ENCODE peak calls at places on chromosomes 16 and 17, in seven cellular contexts. Q is kidney epithelial cell, X is HT-29, R is Calu3, F is left colon, T is brain pericyte, M is NCI-H524. V is an unnamed sample.

GRCh38 chr17:77186141-77186604 is 45.4 kb downstream of the SEC14L1 start:
- DNase-seq in T (no peak), X (no peak), M (peak), F (no peak), Q (no peak), R (no peak), V (no peak)

GRCh38 chr17:19000531-19001011 is 4.0 kb downstream of the FAM83G start:
- DNase-seq in Q (no peak), M (no peak), R (no peak), F (no peak), X (no peak), T (no peak), V (peak)

GRCh38 chr17:336110-337021 is 16.2 kb downstream of the RPH3AL start:
- DNase-seq in T (no peak), X (peak), R (no peak), F (peak), Q (no peak), M (peak), V (peak)

GRCh38 chr17:2337152-2337810 is at the start of gene SGSM2:
- DNase-seq in F (peak), X (no peak), R (peak), M (no peak), T (no peak), Q (no peak), V (peak)

GRCh38 chr16:84446086-84446485 is 58.4 kb downstream of the MEAK7 start:
- DNase-seq in M (no peak), Q (no peak), R (no peak), X (no peak), T (no peak), F (no peak), V (peak)

GRCh38 chr17:39636927-39637736 is at the start of gene STARD3:
- DNase-seq in X (peak), M (peak), F (peak), R (no peak), T (no peak), Q (peak), V (peak)

GRCh38 chr17:80068301-80069160 is 32.1 kb downstream of the CCDC40 start:
- DNase-seq in F (no peak), T (no peak), Q (peak), X (peak), R (peak), M (no peak), V (peak)

GRCh38 chr17:64964796-64965195 is 45.5 kb upstream of the LRRC37A3 start:
- DNase-seq in T (no peak), X (no peak), M (no peak), R (no peak), F (no peak), Q (no peak), V (no peak)

GRCh38 chr16:49441366-49441780 is 67.8 kb downstream of the C16orf78 start:
- DNase-seq in M (peak), X (no peak), T (no peak), F (peak), R (no peak), Q (no peak), V (peak)

GRCh38 chr17:38982858-38983746 is 15.9 kb upstream of the FBXO47 start:
- DNase-seq in F (no peak), X (peak), T (peak), M (peak), Q (no peak), R (peak), V (peak)

GRCh38 chr16:66881560-66881959 is 1.2 kb downstream of the PDP2 start:
- DNase-seq in F (no peak), M (no peak), R (no peak), Q (no peak), X (no peak), T (no peak), V (no peak)

GRCh38 chr16:31157136-31157535 is 7.3 kb upstream of the PRSS36 start:
- DNase-seq in Q (no peak), M (no peak), R (no peak), X (no peak), T (no peak), F (no peak), V (no peak)

GRCh38 chr16:9139965-9140364 is 48.5 kb downstream of the HAPSTR1 start:
- DNase-seq in M (no peak), T (no peak), R (peak), Q (no peak), F (no peak), X (peak), V (peak)

GRCh38 chr16:3131755-3132377 is 3.0 kb upstream of the ZNF213 start:
- DNase-seq in X (peak), M (no peak), T (no peak), F (no peak), R (peak), Q (no peak), V (peak)

GRCh38 chr17:33864758-33865229 is 390.3 kb upstream of the CCL2 start:
- DNase-seq in R (no peak), Q (no peak), T (no peak), F (no peak), X (no peak), M (no peak), V (no peak)

GRCh38 chr16:22397459-22397858 is 23.0 kb upstream of the CDR2 start:
- DNase-seq in T (peak), X (no peak), F (no peak), M (no peak), Q (peak), R (peak), V (no peak)

GRCh38 chr16:77721752-77722314 is 481 bp upstream of the NUDT7 start:
- DNase-seq in X (no peak), T (no peak), Q (no peak), F (no peak), M (no peak), R (peak), V (no peak)

GRCh38 chr17:63086483-63087185 is 120.6 kb downstream of the TANC2 start:
- DNase-seq in X (no peak), R (no peak), Q (no peak), F (no peak), M (peak), T (no peak), V (peak)

GRCh38 chr17:29581583-29582253 is 7.7 kb downstream of the GIT1 start:
- DNase-seq in R (no peak), F (no peak), T (no peak), Q (no peak), X (no peak), M (no peak), V (no peak)

GRCh38 chr17:27793168-27793905 is 7.0 kb downstream of the NOS2 start:
- DNase-seq in T (no peak), F (no peak), R (no peak), X (no peak), M (peak), Q (no peak), V (no peak)

GRCh38 chr17:36459601-36460000 is 26.9 kb upstream of the ZNHIT3 start:
- DNase-seq in Q (no peak), X (no peak), F (no peak), T (no peak), R (no peak), M (no peak), V (no peak)

GRCh38 chr16:75377971-75378386 is 55.3 kb downstream of the CFDP1 start:
- DNase-seq in M (no peak), Q (peak), T (peak), F (no peak), X (no peak), R (no peak), V (no peak)

GRCh38 chr17:81976332-81977210 is 858 bp upstream of the ASPSCR1 start:
- DNase-seq in F (peak), X (peak), M (no peak), R (peak), T (no peak), Q (no peak), V (peak)

GRCh38 chr17:72539981-72540897 is 419.4 kb downstream of the SOX9 start:
- DNase-seq in X (peak), T (no peak), M (peak), F (no peak), Q (no peak), R (peak), V (peak)

GRCh38 chr17:2049333-2050245 is 5.3 kb upstream of the HIC1 start:
- DNase-seq in T (no peak), F (peak), M (peak), R (peak), Q (no peak), X (peak), V (peak)

GRCh38 chr17:45722161-45722560 is 62.0 kb upstream of the CRHR1 start:
- DNase-seq in Q (no peak), T (no peak), M (peak), X (peak), R (peak), F (no peak), V (no peak)

GRCh38 chr17:8430966-8431365 is 4.7 kb upstream of the NDEL1 start:
- DNase-seq in Q (no peak), R (no peak), X (no peak), F (no peak), M (no peak), T (no peak), V (no peak)

GRCh38 chr16:57265850-57266530 is 18.5 kb downstream of the PLLP start:
- DNase-seq in M (no peak), F (peak), X (no peak), T (no peak), Q (no peak), R (peak), V (peak)

GRCh38 chr16:10600792-10601443 is 20.5 kb upstream of the EMP2 start:
- DNase-seq in T (no peak), X (no peak), M (no peak), Q (no peak), R (no peak), F (no peak), V (no peak)

GRCh38 chr16:14562691-14563491 is 67.2 kb downstream of the PARN start:
- DNase-seq in M (no peak), F (peak), T (no peak), X (peak), Q (no peak), R (peak), V (peak)

GRCh38 chr17:54544239-54544638 is 356.4 kb upstream of the TOM1L1 start:
- DNase-seq in R (no peak), Q (no peak), M (peak), F (no peak), X (no peak), T (no peak), V (no peak)

V was measured in small intestine.